ENCODE peak calls at places on chromosome X, in nine cellular contexts. U is CD4-positive, CD25-positive, alpha-beta regulatory T cell; Q is cortex of kidney; H is activated CD4-positive, alpha-beta T cell treated with anti-CD3 and anti-CD28 coated beads for 36 hours; N is effector CD4-positive, alpha-beta T cell; C is NCI-H1105; B is heart left ventricle; X is foreskin melanocyte; G is dorsolateral prefrontal cortex. F is an unnamed sample.

GRCh38 chrX:21715825-21716224 is 42.1 kb downstream of the SMPX start:
- DNase-seq in B (no peak), U (no peak), H (no peak), X (no peak), Q (no peak), G (no peak), N (no peak), C (no peak), F (no peak)

GRCh38 chrX:76279007-76279406 is 106.1 kb downstream of the PBDC1 start:
- DNase-seq in C (peak), U (peak), B (peak), G (peak), Q (no peak), H (peak), X (peak), N (peak), F (peak)

GRCh38 chrX:131792789-131793462 is 230.2 kb upstream of the STK26 start:
- DNase-seq in Q (no peak), C (peak), B (peak), U (no peak), G (peak), X (no peak), H (no peak), N (peak), F (no peak)

GRCh38 chrX:129825746-129826505 is 17.8 kb downstream of the ZDHHC9 start:
- DNase-seq in H (peak), Q (no peak), B (no peak), G (no peak), X (no peak), C (no peak), N (no peak), U (no peak), F (no peak)

GRCh38 chrX:66675541-66675940 is 36.7 kb upstream of the EDA2R start:
- DNase-seq in X (no peak), H (no peak), U (no peak), C (no peak), B (no peak), G (no peak), N (no peak), Q (no peak), F (no peak)

GRCh38 chrX:47264507-47265173 is 31.8 kb downstream of the USP11 start:
- DNase-seq in B (no peak), C (no peak), G (no peak), N (no peak), X (peak), H (peak), Q (no peak), U (no peak), F (no peak)

GRCh38 chrX:24483596-24483995 is 18.5 kb downstream of the PDK3 start:
- DNase-seq in G (no peak), B (no peak), Q (no peak), C (no peak), H (no peak), U (no peak), X (no peak), N (no peak), F (no peak)

GRCh38 chrX:141142946-141143345 is 34.0 kb downstream of the LDOC1 start:
- DNase-seq in H (no peak), X (no peak), N (no peak), U (no peak), G (no peak), C (no peak), Q (no peak), B (no peak), F (no peak)

GRCh38 chrX:31658360-31658759 is 586.5 kb upstream of the FTHL17 start:
- DNase-seq in H (no peak), B (no peak), X (no peak), C (peak), N (no peak), Q (no peak), U (no peak), G (no peak), F (no peak)

GRCh38 chrX:84453351-84454246 is 48.7 kb downstream of the HDX start:
- DNase-seq in U (no peak), X (peak), Q (no peak), N (no peak), H (no peak), C (no peak), B (no peak), G (no peak), F (no peak)

GRCh38 chrX:108437354-108437753 is 868 bp downstream of the COL4A6 start:
- DNase-seq in X (no peak), B (no peak), G (no peak), H (no peak), Q (no peak), N (no peak), U (no peak), C (no peak), F (no peak)

GRCh38 chrX:46589977-46590723 is 16.6 kb downstream of the CHST7 start:
- DNase-seq in G (no peak), X (no peak), U (no peak), H (no peak), N (no peak), B (no peak), Q (no peak), C (no peak), F (no peak)

GRCh38 chrX:133402042-133402453 is 13.2 kb downstream of the GPC4 start:
- DNase-seq in H (no peak), Q (no peak), C (no peak), B (no peak), X (no peak), N (no peak), G (no peak), U (no peak), F (no peak)

GRCh38 chrX:57156397-57157049 is 19.3 kb upstream of the SPIN2A start:
- DNase-seq in C (peak), U (no peak), G (peak), Q (no peak), B (no peak), N (no peak), X (no peak), H (peak), F (no peak)

GRCh38 chrX:15207994-15208393 is 61.9 kb downstream of the ASB9 start:
- DNase-seq in G (no peak), H (no peak), Q (no peak), U (no peak), B (no peak), N (no peak), X (no peak), C (no peak), F (no peak)

F was measured in CD8-positive, alpha-beta memory T cell.